ENCODE peak calls at places on chromosomes 2 and 18, in seven cellular contexts. S is K562, L is HCT116, P is GM12878, Q is HepG2, M is SK-N-SH, F is H1. T is an unnamed sample.

GRCh38 chr18:79738041-79738461 is 58.4 kb downstream of the CTDP1 start:
- DNase-seq in S (no peak), M (no peak), F (no peak), L (no peak), Q (no peak), P (no peak), T (no peak)

GRCh38 chr2:238974510-238975166 is 126.8 kb downstream of the TWIST2 start:
- DNase-seq in P (no peak), M (no peak), Q (no peak), F (peak), L (peak), S (no peak), T (peak)

GRCh38 chr2:45567974-45568789 is 42.9 kb downstream of the SRBD1 start:
- DNase-seq in L (no peak), P (peak), S (no peak), M (no peak), Q (no peak), F (no peak), T (no peak)

GRCh38 chr2:96856776-96857673 is 791 bp downstream of the ANKRD39 start:
- DNase-seq in S (no peak), L (no peak), Q (peak), F (no peak), M (no peak), P (no peak), T (no peak)

GRCh38 chr2:79219383-79219988 is 59.9 kb upstream of the REG3A start:
- DNase-seq in Q (peak), P (peak), F (no peak), L (no peak), S (peak), M (peak), T (peak)

GRCh38 chr2:218257390-218257981 is 3.3 kb upstream of the GPBAR1 start:
- DNase-seq in S (peak), P (peak), M (peak), Q (no peak), L (peak), F (no peak), T (no peak)

GRCh38 chr2:36597003-36597531 is 901 bp downstream of the FEZ2 start:
- DNase-seq in L (no peak), M (peak), F (no peak), Q (no peak), P (no peak), S (no peak), T (no peak)

GRCh38 chr2:226963528-226963927 is 127.7 kb downstream of the RHBDD1 start:
- DNase-seq in P (no peak), F (no peak), S (peak), Q (no peak), L (peak), M (no peak), T (no peak)

GRCh38 chr2:187429989-187430388 is 18.1 kb downstream of the CALCRL start:
- DNase-seq in P (no peak), M (no peak), S (no peak), L (no peak), F (no peak), Q (no peak), T (no peak)

GRCh38 chr2:76444732-76445131 is 734.0 kb upstream of the GCFC2 start:
- DNase-seq in M (no peak), P (no peak), L (no peak), F (no peak), S (no peak), Q (no peak), T (no peak)

GRCh38 chr2:138369856-138370255 is 131.7 kb upstream of the SPOPL start:
- DNase-seq in Q (no peak), S (no peak), L (no peak), M (no peak), F (no peak), P (no peak), T (no peak)

GRCh38 chr2:240374085-240374907 is 61.2 kb upstream of the GPC1 start:
- DNase-seq in S (no peak), M (no peak), Q (peak), F (peak), P (no peak), L (no peak), T (no peak)

GRCh38 chr2:48292429-48292828 is 237.5 kb upstream of the STON1 start:
- DNase-seq in Q (no peak), M (no peak), F (no peak), S (no peak), P (no peak), L (no peak), T (no peak)
- TF ChIP-seq SIN3A in Q (no peak), M (no peak), F (no peak), S (no peak), P (no peak), L (no peak), T (no peak)

DNA sequence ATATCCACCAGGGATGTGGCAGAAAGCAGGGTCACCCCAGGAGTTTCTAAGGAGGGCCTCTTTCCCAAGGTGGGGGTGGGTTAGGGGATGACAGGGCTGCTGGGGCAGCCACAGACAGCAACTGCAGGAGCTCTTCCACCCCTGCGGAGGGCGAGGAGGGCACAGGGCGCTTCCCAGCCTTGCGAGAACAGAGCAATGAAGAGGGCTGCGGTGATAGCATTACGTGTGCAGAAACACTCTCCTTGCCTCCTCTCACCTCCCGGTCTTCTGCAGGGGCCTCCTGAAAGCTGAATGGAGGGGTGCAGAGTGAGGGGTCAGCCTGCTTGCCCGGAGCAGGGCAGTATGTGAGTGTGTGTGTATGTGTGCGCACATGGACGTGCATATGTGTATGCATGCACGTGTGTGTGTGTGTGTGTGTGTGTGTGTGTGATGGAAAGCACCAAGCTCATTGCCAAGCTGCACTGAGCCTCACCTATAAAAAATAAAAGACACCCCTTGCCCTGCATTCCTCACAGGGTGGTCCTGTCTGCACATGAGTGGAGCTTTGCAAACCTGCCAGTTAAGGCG is 29.4 kb upstream of the IL1R2 start:
- DNase-seq in M (no peak), P (no peak), L (no peak), Q (no peak), F (no peak), S (no peak), T (no peak)
- H3K4me3 ChIP-seq in M (no peak), P (no peak), L (no peak), Q (peak), F (no peak), S (no peak), T (no peak)

GRCh38 chr2:191866675-191867506 is 20.0 kb upstream of the CAVIN2 start:
- DNase-seq in L (peak), P (no peak), F (no peak), M (no peak), S (peak), Q (peak), T (peak)

GRCh38 chr2:191869178-191869577 is 22.3 kb upstream of the CAVIN2 start:
- DNase-seq in P (peak), F (peak), L (peak), Q (peak), S (peak), M (no peak), T (no peak)

GRCh38 chr2:191869781-191870180 is 22.9 kb upstream of the CAVIN2 start:
- DNase-seq in S (no peak), L (no peak), P (no peak), F (no peak), M (no peak), Q (no peak), T (no peak)

GRCh38 chr2:191867507-191867847 is 20.6 kb upstream of the CAVIN2 start:
- DNase-seq in L (no peak), F (no peak), P (no peak), M (no peak), S (no peak), Q (no peak), T (no peak)

DNA sequence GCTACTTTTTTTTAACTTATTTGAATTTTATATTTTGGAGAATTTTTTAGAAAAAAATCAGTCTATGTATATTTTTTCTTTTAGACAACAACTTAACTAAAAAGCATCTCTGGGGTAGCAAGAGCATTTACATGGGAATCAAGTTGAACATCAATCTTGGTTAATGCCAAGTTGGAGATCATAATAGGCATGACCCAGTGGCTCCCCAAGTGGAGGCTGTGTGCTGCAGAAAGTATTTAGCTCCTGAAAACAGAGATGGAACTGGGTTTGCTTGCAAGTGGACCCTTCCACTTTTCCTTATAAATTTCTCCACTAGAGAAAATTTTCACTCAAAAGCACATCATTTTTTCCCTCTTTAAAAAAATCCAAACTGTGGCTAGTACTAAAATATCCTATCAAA is 23.9 kb upstream of the CAVIN2 start:
- DNase-seq in M (no peak), F (no peak), P (no peak), S (no peak), L (no peak), Q (no peak), T (no peak)
- TF ChIP-seq CTCF in M (peak), F (peak), P (peak), S (peak), L (peak), Q (no peak), T (peak)

DNA sequence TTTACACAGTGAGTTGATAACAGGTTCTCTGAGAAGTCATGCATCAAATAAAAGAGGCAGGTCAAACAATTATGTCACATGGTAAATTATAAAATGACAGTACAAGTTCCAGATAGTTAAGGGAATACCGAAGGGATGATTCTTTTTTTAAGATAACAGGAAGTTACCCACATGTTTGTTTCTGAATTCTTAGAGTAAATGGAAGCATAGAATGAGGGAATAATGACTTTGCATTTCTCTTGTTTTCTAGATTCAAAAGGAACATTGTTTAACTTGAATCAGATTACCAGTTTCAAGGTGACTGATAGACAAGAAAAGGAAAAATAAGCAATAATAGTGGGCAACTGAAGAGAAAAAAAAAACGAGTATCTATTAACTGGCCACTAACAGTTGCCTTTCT is 124.5 kb downstream of the MIB1 start:
- DNase-seq in F (no peak), Q (peak), P (no peak), M (no peak), L (no peak), S (no peak), T (no peak)
- TF ChIP-seq SIN3A in F (no peak), Q (no peak), P (no peak), M (no peak), L (no peak), S (no peak), T (no peak)

GRCh38 chr18:12907258-12907925 is 23.4 kb upstream of the PTPN2 start:
- DNase-seq in F (no peak), S (no peak), M (no peak), L (no peak), P (no peak), Q (no peak), T (no peak)

GRCh38 chr18:12908706-12909105 is 24.7 kb upstream of the PTPN2 start:
- DNase-seq in P (no peak), L (no peak), Q (no peak), F (no peak), M (no peak), S (no peak), T (no peak)

GRCh38 chr18:12906773-12907172 is 22.7 kb upstream of the PTPN2 start:
- DNase-seq in F (no peak), L (no peak), Q (peak), P (no peak), M (no peak), S (no peak), T (no peak)

GRCh38 chr18:12911928-12912703 is 28.1 kb upstream of the PTPN2 start:
- DNase-seq in F (no peak), P (no peak), S (no peak), M (no peak), Q (no peak), L (no peak), T (no peak)

DNA sequence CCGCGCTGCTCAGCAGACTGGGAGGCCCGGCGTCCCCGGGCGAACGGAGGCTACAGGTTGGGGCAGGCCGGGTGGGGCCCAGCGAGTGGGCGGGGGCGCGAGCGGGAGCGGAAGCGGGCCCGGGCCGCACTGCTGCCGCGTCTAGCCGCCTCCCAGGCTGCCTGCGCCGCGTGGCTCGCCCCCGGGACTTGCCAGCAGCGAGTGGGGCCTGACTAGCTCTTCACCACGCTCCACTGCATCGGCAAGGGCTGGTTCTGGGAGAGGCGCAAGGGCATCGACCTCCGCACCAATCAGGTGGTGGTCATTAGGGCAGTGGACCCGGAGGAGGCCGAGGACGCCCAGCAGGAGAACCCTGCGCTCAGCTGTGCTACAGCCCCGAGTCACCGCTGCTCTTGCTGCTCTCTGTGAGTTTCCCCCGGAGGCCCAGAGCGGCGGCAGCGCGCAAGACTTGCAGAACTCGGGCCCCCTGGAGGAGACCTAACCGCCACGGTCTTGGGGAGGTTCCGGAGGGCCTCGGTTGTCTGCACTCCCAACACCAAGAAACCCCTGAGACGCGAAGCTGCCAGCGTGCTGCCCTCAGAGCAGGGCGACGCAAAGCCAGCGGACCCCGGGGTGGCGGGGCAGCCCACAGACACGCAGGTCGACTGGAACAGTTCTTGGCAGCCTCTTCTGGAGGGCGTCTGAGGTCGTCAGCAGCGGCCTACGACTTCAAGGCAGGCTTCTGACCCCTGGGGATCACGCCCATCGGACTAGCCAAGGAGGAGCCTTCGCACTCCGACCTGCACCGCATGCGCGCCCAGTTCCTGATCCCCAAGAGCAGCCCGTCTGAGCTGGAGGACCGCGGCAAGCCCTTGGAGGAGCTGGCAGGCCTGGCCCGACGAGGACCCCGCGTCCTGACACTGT is 27.2 kb upstream of the PTPN2 start:
- DNase-seq in F (no peak), S (no peak), M (no peak), Q (no peak), P (no peak), L (no peak), T (no peak)
- H3K4me3 ChIP-seq in F (no peak), S (no peak), M (no peak), Q (peak), P (no peak), L (no peak), T (no peak)

DNA sequence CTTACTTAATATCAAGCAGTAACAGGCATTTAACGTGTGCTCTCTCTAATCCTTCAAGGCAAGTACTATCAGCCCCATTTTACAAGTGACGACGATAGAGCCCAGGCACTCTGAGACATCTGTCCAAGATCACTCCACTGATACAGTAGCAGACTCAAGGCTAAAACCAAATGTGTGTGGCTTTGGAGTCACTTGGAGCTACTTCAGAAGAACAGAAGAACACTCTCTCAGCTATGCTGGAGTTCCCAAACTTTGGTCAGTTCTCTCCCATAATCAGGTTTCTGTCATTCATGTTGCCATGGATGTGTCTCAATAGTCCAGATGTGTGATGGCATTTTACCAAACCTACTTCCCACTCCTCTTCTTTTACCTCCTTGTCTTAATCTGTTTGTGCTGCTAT is 39.6 kb downstream of the PID1 start:
- DNase-seq in P (no peak), Q (no peak), M (no peak), L (no peak), F (no peak), S (no peak), T (no peak)
- TF ChIP-seq CTCF in P (no peak), Q (no peak), M (no peak), L (no peak), F (no peak), S (no peak), T (no peak)

GRCh38 chr2:191218292-191218898 is 26.8 kb upstream of the MYO1B start:
- DNase-seq in S (peak), M (peak), F (peak), L (peak), P (no peak), Q (peak), T (peak)
- TF ChIP-seq SIN3A in S (no peak), M (no peak), F (no peak), L (no peak), P (no peak), Q (no peak), T (no peak)

GRCh38 chr2:216603884-216604245 is 29.4 kb upstream of the IGFBP2 start:
- DNase-seq in F (no peak), P (no peak), Q (no peak), L (no peak), S (no peak), M (no peak), T (no peak)

GRCh38 chr2:216603010-216603883 is 30.0 kb upstream of the IGFBP2 start:
- DNase-seq in M (no peak), L (no peak), P (no peak), S (no peak), Q (no peak), F (no peak), T (no peak)

GRCh38 chr2:216604458-216604857 is 28.8 kb upstream of the IGFBP2 start:
- DNase-seq in Q (no peak), S (no peak), L (no peak), F (no peak), P (no peak), M (no peak), T (no peak)

GRCh38 chr2:216608525-216608924 is 24.7 kb upstream of the IGFBP2 start:
- DNase-seq in P (no peak), Q (no peak), L (no peak), M (no peak), S (no peak), F (no peak), T (no peak)

GRCh38 chr2:216606551-216607527 is 26.4 kb upstream of the IGFBP2 start:
- DNase-seq in S (no peak), L (no peak), Q (no peak), F (no peak), M (no peak), P (peak), T (no peak)
- H3K4me3 ChIP-seq in S (peak), L (no peak), Q (no peak), F (no peak), M (no peak), P (peak), T (no peak)

DNA sequence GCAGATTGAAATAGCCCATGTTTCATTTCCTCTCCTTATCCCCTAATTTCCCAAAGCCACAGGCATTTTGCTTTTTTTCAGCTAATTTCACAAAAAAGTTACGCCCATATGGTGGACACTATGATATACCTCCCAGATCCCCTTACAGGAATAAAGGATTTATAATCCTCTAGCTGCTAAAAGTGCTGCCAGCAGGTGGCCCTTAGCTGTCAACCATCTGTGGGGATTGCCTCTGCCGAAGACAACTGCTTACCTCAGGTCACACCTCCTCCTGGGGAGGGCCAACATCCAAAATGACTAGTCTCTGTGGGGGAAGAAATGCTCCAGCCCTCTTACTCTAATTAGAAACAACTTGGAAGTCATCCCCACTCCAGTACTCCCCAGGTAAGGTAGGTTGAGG is 61.0 kb upstream of the EPB41L3 start:
- DNase-seq in M (no peak), F (no peak), S (no peak), P (no peak), Q (no peak), L (no peak), T (no peak)
- TF ChIP-seq CTCF in M (no peak), F (no peak), S (no peak), P (no peak), Q (no peak), L (no peak), T (peak)

T was measured in Panc1.